ENCODE peak calls at places on chromosomes 12 and 14, in ten cellular contexts. T is NCI-H1092; V is Calu3; G is dorsolateral prefrontal cortex; N is MM.1S; Y is mammary epithelial cell; Z is HFFc6; D is naive thymus-derived CD4-positive, alpha-beta T cell; Q is activated T-cell treated with anti-CD3 and anti-CD28 coated beads for 24 hours; C is D341Med. F is an unnamed sample.

GRCh38 chr14:99790978-99791376 is 2.2 kb upstream of the EML1 start:
- DNase-seq in T (no peak), V (no peak), G (no peak), N (no peak), Y (peak), Z (no peak), D (no peak), Q (no peak), C (no peak), F (no peak)

GRCh38 chr14:104131968-104132732 is 6.2 kb upstream of the KIF26A start:
- DNase-seq in T (no peak), V (no peak), G (no peak), N (no peak), Y (no peak), Z (no peak), D (no peak), Q (no peak), C (no peak), F (no peak)

GRCh38 chr12:95615735-95616134 is 64.5 kb upstream of the USP44 start:
- DNase-seq in T (no peak), V (no peak), G (no peak), N (no peak), Y (no peak), Z (no peak), D (no peak), Q (no peak), C (no peak), F (no peak)

GRCh38 chr12:58491296-58491695 is 429.0 kb downstream of the LRIG3 start:
- DNase-seq in T (no peak), V (no peak), G (no peak), N (no peak), Y (peak), Z (no peak), D (no peak), Q (no peak), C (no peak), F (no peak)

GRCh38 chr12:121804417-121805111 is 755 bp downstream of the SETD1B start:
- DNase-seq in T (no peak), V (no peak), G (no peak), N (no peak), Y (peak), Z (no peak), D (peak), Q (no peak), C (peak), F (peak)

GRCh38 chr14:100278702-100279101 is 27.5 kb downstream of the SLC25A29 start:
- DNase-seq in T (no peak), V (no peak), G (no peak), N (peak), Y (peak), Z (peak), D (no peak), Q (no peak), C (peak), F (no peak)

GRCh38 chr12:51592034-51592705 is 1.1 kb downstream of the SCN8A start:
- DNase-seq in T (no peak), V (no peak), G (no peak), N (no peak), Y (no peak), Z (peak), D (no peak), Q (no peak), C (no peak), F (no peak)

GRCh38 chr12:102629262-102629888 is 149.0 kb upstream of the IGF1 start:
- DNase-seq in T (no peak), V (no peak), G (no peak), N (no peak), Y (no peak), Z (peak), D (no peak), Q (no peak), C (no peak), F (no peak)

GRCh38 chr14:105026033-105026785 is 5.3 kb upstream of the CDCA4 start:
- DNase-seq in T (no peak), V (no peak), G (no peak), N (no peak), Y (peak), Z (peak), D (no peak), Q (no peak), C (no peak), F (no peak)

GRCh38 chr12:94671917-94672316 is 21.6 kb upstream of the TMCC3 start:
- DNase-seq in T (no peak), V (no peak), G (no peak), N (no peak), Y (no peak), Z (no peak), D (no peak), Q (no peak), C (no peak), F (no peak)

GRCh38 chr12:120247621-120248030 is 17.9 kb downstream of the PXN start:
- DNase-seq in T (no peak), V (no peak), G (no peak), N (no peak), Y (peak), Z (peak), D (no peak), Q (no peak), C (no peak), F (no peak)

GRCh38 chr12:116874324-116874995 is 6.8 kb downstream of the HRK start:
- DNase-seq in T (no peak), V (no peak), G (no peak), N (no peak), Y (no peak), Z (no peak), D (no peak), Q (no peak), C (no peak), F (no peak)

GRCh38 chr14:81219821-81220487 is 805 bp downstream of the GTF2A1 start:
- DNase-seq in T (no peak), V (peak), G (no peak), N (peak), Y (no peak), Z (peak), D (no peak), Q (peak), C (peak), F (peak)

GRCh38 chr14:55867726-55868125 is 250.5 kb upstream of the PELI2 start:
- DNase-seq in T (no peak), V (no peak), G (no peak), N (no peak), Y (no peak), Z (no peak), D (no peak), Q (no peak), C (no peak), F (no peak)

F was measured in activated T-helper 2 cell treated with anti-CD3 and anti-CD28 coated beads, Interferon-gamma antibody, Interleukin-2, Interleukin-4, amounts not matched to agents 10 μg/mL and 5 μg/mL and 100 μg/mL, durations not matched to agents 14 hours and 24 hours and 36 hours.